ENCODE peak calls at places on chromosome X, in seven cellular contexts. B is H1, A is GM12891, I is SK-N-SH, Z is GM12878, P is HepG2, E is K562. R is an unnamed sample.

GRCh38 chrX:13383907-13384306 is 64.1 kb upstream of the ATXN3L start:
- DNase-seq in B (no peak), A (no peak), I (no peak), Z (peak; percentile 28), P (no peak), E (no peak), R (no peak)

GRCh38 chrX:77937291-77937690 is 26.8 kb downstream of the ATP7A start:
- DNase-seq in B (no peak), A (no peak), I (no peak), Z (no peak), P (no peak), E (no peak), R (no peak)

GRCh38 chrX:11423362-11423818 is 130.2 kb downstream of the AMELX start:
- DNase-seq in B (no peak), A (no peak), I (no peak), Z (peak; percentile 17), P (no peak), E (peak; percentile 34), R (no peak)

GRCh38 chrX:55488559-55489314 is 911 bp downstream of the USP51 start:
- DNase-seq in B (no peak), A (peak; percentile 32), I (peak; percentile 83), Z (peak; percentile 8), P (no peak), E (peak; percentile 72), R (peak; percentile 34)

GRCh38 chrX:72280210-72280882 is 3.3 kb upstream of the RPS4X start:
- DNase-seq in B (no peak), A (no peak), I (no peak), Z (no peak), P (no peak), E (peak; percentile 22), R (no peak)

GRCh38 chrX:150460781-150461180 is 97.7 kb downstream of the MAMLD1 start:
- DNase-seq in B (no peak), A (no peak), I (no peak), Z (no peak), P (no peak), E (no peak), R (no peak)

GRCh38 chrX:79854469-79854868 is 160.1 kb upstream of the TBX22 start:
- DNase-seq in B (no peak), A (no peak), I (no peak), Z (no peak), P (no peak), E (no peak), R (no peak)

GRCh38 chrX:24154490-24155034 is 5.0 kb downstream of the ZFX start:
- DNase-seq in B (no peak), A (no peak), I (peak; percentile 33), Z (no peak), P (no peak), E (no peak), R (no peak)

GRCh38 chrX:107654778-107655761 is 26.8 kb downstream of the PRPS1 start:
- DNase-seq in B (peak; percentile 50), A (no peak), I (peak; percentile 56), Z (no peak), P (peak; percentile 33), E (peak; percentile 64), R (no peak)

GRCh38 chrX:46637937-46638336 is 64.4 kb downstream of the CHST7 start:
- DNase-seq in B (no peak), A (no peak), I (no peak), Z (peak; percentile 60), P (no peak), E (peak; percentile 11), R (no peak)

GRCh38 chrX:138748480-138748879 is 37.0 kb upstream of the FGF13 start:
- DNase-seq in B (no peak), A (no peak), I (no peak), Z (no peak), P (no peak), E (peak; percentile 9), R (no peak)

GRCh38 chrX:50327235-50327634 is 122.7 kb downstream of the CCNB3 start:
- DNase-seq in B (no peak), A (no peak), I (no peak), Z (no peak), P (no peak), E (no peak), R (no peak)

GRCh38 chrX:130014356-130014755 is 31.9 kb downstream of the BCORL1 start:
- DNase-seq in B (no peak), A (no peak), I (no peak), Z (no peak), P (no peak), E (no peak), R (no peak)

GRCh38 chrX:1748408-1748807 is 133.5 kb downstream of the ASMT start:
- DNase-seq in B (no peak), A (no peak), I (no peak), Z (no peak), P (no peak), E (no peak), R (no peak)

GRCh38 chrX:8864151-8864550 is 63.0 kb upstream of the FAM9A start:
- DNase-seq in B (no peak), A (no peak), I (peak; percentile 16), Z (no peak), P (no peak), E (no peak), R (no peak)

DNA sequence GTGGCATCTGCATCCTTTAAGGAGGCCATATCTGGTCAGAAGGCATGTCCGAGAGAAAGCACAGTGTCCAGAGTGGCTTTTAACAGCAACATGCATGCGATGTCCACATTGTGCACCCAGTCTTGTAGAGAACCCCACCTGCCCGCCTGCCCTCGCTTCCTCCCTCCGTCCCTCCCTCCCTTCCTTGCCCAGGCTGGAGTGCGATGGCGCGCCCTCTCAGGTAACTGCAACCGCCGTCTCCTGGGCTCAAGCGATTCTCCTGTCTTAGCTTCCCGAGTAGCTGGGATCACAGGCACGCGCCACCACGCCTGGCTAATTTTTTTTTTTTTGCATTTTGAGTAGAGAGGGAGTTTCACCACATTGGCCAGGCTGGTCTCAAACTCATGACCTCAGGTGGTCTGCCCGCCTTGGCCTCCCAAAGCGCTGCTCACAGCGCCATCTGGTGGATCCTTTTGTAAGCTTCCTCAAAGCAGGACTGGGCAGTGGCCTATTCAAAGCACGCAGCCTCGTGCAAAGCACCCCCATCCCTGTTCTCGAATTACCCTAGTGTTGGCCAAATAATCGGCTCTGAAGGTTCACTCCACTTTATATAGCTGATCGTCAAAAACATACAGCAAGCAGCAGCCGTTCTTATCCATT is 15.0 kb downstream of the BRCC3 start:
- DNase-seq in B (peak; percentile 27), A (no peak), I (peak; percentile 50), Z (no peak), P (peak; percentile 21), E (peak; percentile 30), R (no peak)
- TF ChIP-seq TAF1 in B (no peak), A (no peak), I (no peak), Z (no peak), P (no peak), E (no peak), R (no peak)

GRCh38 chrX:111624169-111624568 is 56.8 kb upstream of the ALG13 start:
- DNase-seq in B (no peak), A (no peak), I (no peak), Z (no peak), P (no peak), E (no peak), R (no peak)
- TF ChIP-seq TAF1 in B (no peak), A (no peak), I (no peak), Z (no peak), P (no peak), E (no peak), R (no peak)

GRCh38 chrX:53918697-53919096 is 125.6 kb downstream of the PHF8 start:
- DNase-seq in B (no peak), A (no peak), I (no peak), Z (no peak), P (no peak), E (no peak), R (no peak)
- TF ChIP-seq TAF1 in B (no peak), A (no peak), I (no peak), Z (no peak), P (no peak), E (no peak), R (no peak)

DNA sequence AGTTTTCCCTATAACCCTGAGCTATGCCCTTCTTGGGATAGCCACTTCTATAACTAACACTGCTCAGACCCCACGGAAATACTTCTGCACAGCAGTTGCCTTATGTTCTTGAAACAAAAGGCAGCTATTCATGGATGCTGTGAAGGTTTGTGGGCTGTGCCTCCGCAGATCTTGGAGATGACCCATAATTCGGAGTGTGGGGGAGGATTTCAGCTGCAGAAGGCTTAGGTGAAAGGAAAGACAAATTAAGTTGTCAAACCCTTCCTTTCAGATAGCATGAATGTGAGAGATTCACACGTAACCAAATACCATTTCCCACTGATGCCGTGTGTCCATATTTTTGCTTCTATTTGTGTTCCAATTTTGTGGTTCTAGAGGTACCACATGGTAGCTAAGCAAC is 38.1 kb upstream of the NYX start:
- DNase-seq in B (no peak), A (no peak), I (no peak), Z (no peak), P (no peak), E (no peak), R (no peak)
- TF ChIP-seq TAF1 in B (no peak), A (no peak), I (no peak), Z (no peak), P (no peak), E (no peak), R (no peak)

GRCh38 chrX:71254092-71254941 is at the start of gene ZMYM3:
- DNase-seq in B (no peak), A (peak; percentile 74), I (peak; percentile 96), Z (peak; percentile 24), P (peak; percentile 67), E (peak; percentile 92), R (peak; percentile 81)
- TF ChIP-seq TAF1 in B (peak; percentile 44), A (no peak), I (peak; percentile 51), Z (no peak), P (no peak), E (peak; percentile 22), R (no peak)

DNA sequence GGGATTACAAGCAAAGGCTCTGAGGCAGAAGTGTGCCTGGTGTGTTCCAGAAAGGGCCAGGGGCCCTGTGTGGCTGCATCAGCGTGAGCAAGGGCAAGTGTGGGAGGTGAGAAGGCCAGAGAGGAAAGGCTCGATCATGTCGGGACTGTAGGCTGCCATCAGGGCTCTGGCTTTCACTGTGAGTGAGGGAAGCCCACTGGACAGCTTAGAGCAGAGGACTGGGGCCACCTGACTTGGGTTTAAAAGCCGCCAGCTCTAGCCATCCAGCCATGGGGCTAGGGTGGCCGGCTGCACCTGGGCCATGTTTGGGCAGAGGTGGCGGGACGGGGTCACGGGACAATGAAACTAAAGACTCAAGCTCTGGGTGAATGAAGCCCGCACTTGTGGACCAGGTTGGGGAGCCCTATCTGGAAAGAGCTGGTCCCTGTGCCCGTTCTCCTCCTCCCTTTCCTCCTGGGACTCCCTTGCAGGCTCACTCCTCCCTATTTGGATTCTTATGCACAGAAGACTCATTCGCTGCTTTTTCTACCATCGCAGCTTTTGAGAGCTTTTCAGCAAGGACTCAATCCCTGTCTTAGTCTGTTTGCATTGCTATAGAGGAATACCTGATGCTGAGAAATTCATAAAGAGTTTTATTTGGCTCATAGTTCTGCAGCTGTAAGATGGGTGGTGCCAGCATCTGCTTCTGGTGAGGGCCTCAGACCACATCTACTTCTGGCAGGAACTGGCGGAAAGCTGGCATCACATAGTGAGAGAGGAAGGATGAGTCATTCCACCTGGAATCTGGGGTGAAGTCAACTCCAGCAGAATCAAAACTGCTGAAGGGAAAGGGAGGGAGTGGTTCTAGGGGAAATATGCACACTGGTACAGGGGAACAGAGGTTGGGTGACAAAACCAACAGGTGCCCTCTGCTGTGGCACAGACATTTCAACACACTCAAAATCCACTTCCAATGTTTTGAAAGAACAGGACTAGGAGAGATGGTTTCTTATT is 15.3 kb downstream of the CTAG1B start:
- DNase-seq in B (no peak), A (no peak), I (no peak), Z (no peak), P (no peak), E (no peak), R (no peak)
- TF ChIP-seq TAF1 in B (no peak), A (no peak), I (no peak), Z (no peak), P (no peak), E (no peak), R (no peak)

GRCh38 chrX:33205321-33205720 is 6.0 kb downstream of the DMD start:
- DNase-seq in B (no peak), A (no peak), I (no peak), Z (no peak), P (no peak), E (no peak), R (no peak)
- TF ChIP-seq TAF1 in B (no peak), A (no peak), I (no peak), Z (no peak), P (no peak), E (no peak), R (no peak)